ENCODE peak calls at places on chromosomes 12 and 14, in nine cellular contexts. One of them, this sample, is unnamed.

GRCh38 chr14:75250800-75251199 is 27.8 kb upstream of the FOS start:
- DNase-seq in adrenal gland: no peak
- DNase-seq in ovary: no peak
- DNase-seq in astrocyte of the cerebellum: no peak
- DNase-seq in brain microvascular endothelial cell: no peak
- DNase-seq in AG09309: no peak
- DNase-seq in heart right ventricle: no peak
- DNase-seq in cardiac fibroblast: no peak
- DNase-seq in stomach: no peak
- DNase-seq in this sample: no peak

GRCh38 chr14:51462182-51462581 is 189.5 kb upstream of the FRMD6 start:
- DNase-seq in AG09309: no peak
- DNase-seq in brain microvascular endothelial cell: no peak
- DNase-seq in ovary: no peak
- DNase-seq in astrocyte of the cerebellum: no peak
- DNase-seq in stomach: no peak
- DNase-seq in heart right ventricle: no peak
- DNase-seq in cardiac fibroblast: no peak
- DNase-seq in adrenal gland: no peak
- DNase-seq in this sample: peak; percentile 91

GRCh38 chr12:74957231-74957630 is 252.4 kb downstream of the KCNC2 start:
- DNase-seq in AG09309: no peak
- DNase-seq in brain microvascular endothelial cell: no peak
- DNase-seq in astrocyte of the cerebellum: no peak
- DNase-seq in heart right ventricle: no peak
- DNase-seq in ovary: no peak
- DNase-seq in adrenal gland: no peak
- DNase-seq in cardiac fibroblast: no peak
- DNase-seq in stomach: no peak
- DNase-seq in this sample: peak; percentile 2

GRCh38 chr12:116288735-116289134 is 11.2 kb upstream of the MED13L start:
- DNase-seq in heart right ventricle: no peak
- DNase-seq in adrenal gland: no peak
- DNase-seq in cardiac fibroblast: no peak
- DNase-seq in stomach: no peak
- DNase-seq in ovary: no peak
- DNase-seq in brain microvascular endothelial cell: no peak
- DNase-seq in AG09309: no peak
- DNase-seq in astrocyte of the cerebellum: no peak
- DNase-seq in this sample: no peak

GRCh38 chr12:6377667-6377994 is 2.3 kb upstream of the SCNN1A start:
- DNase-seq in heart right ventricle: no peak
- DNase-seq in AG09309: no peak
- DNase-seq in stomach: peak; percentile 88
- DNase-seq in adrenal gland: peak; percentile 79
- DNase-seq in ovary: no peak
- DNase-seq in brain microvascular endothelial cell: no peak
- DNase-seq in cardiac fibroblast: peak; percentile 63
- DNase-seq in astrocyte of the cerebellum: no peak
- DNase-seq in this sample: no peak

GRCh38 chr14:91320266-91320665 is 75.8 kb upstream of the GPR68 start:
- DNase-seq in heart right ventricle: no peak
- DNase-seq in cardiac fibroblast: no peak
- DNase-seq in adrenal gland: no peak
- DNase-seq in brain microvascular endothelial cell: no peak
- DNase-seq in AG09309: no peak
- DNase-seq in stomach: no peak
- DNase-seq in astrocyte of the cerebellum: no peak
- DNase-seq in ovary: no peak
- DNase-seq in this sample: no peak

GRCh38 chr12:32107376-32108267 is 975 bp downstream of the BICD1 start:
- DNase-seq in cardiac fibroblast: peak; percentile 57
- DNase-seq in heart right ventricle: no peak
- DNase-seq in brain microvascular endothelial cell: peak; percentile 68
- DNase-seq in AG09309: no peak
- DNase-seq in adrenal gland: no peak
- DNase-seq in ovary: peak; percentile 33
- DNase-seq in astrocyte of the cerebellum: no peak
- DNase-seq in stomach: no peak
- DNase-seq in this sample: peak; percentile 83

GRCh38 chr14:70804556-70805162 is 4.7 kb downstream of the MAP3K9 start:
- DNase-seq in AG09309: no peak
- DNase-seq in brain microvascular endothelial cell: no peak
- DNase-seq in ovary: no peak
- DNase-seq in cardiac fibroblast: no peak
- DNase-seq in stomach: no peak
- DNase-seq in heart right ventricle: no peak
- DNase-seq in adrenal gland: no peak
- DNase-seq in astrocyte of the cerebellum: no peak
- DNase-seq in this sample: peak; percentile 33

GRCh38 chr14:99981806-99982205 is 83.4 kb upstream of the EVL start:
- DNase-seq in stomach: no peak
- DNase-seq in astrocyte of the cerebellum: no peak
- DNase-seq in AG09309: no peak
- DNase-seq in adrenal gland: no peak
- DNase-seq in ovary: no peak
- DNase-seq in heart right ventricle: no peak
- DNase-seq in brain microvascular endothelial cell: no peak
- DNase-seq in cardiac fibroblast: no peak
- DNase-seq in this sample: no peak

GRCh38 chr12:15599266-15600037 is 189.7 kb downstream of the EPS8 start:
- DNase-seq in heart right ventricle: peak; percentile 70
- DNase-seq in astrocyte of the cerebellum: peak; percentile 80
- DNase-seq in ovary: no peak
- DNase-seq in adrenal gland: no peak
- DNase-seq in AG09309: peak; percentile 77
- DNase-seq in cardiac fibroblast: peak; percentile 97
- DNase-seq in stomach: no peak
- DNase-seq in brain microvascular endothelial cell: peak; percentile 57
- DNase-seq in this sample: peak; percentile 64

GRCh38 chr12:99119943-99120342 is 474.9 kb downstream of the APAF1 start:
- DNase-seq in AG09309: no peak
- DNase-seq in stomach: no peak
- DNase-seq in astrocyte of the cerebellum: no peak
- DNase-seq in heart right ventricle: no peak
- DNase-seq in ovary: no peak
- DNase-seq in cardiac fibroblast: no peak
- DNase-seq in brain microvascular endothelial cell: no peak
- DNase-seq in adrenal gland: no peak
- DNase-seq in this sample: no peak

GRCh38 chr14:100840286-100840685 is 14.4 kb downstream of the MEG3 start:
- DNase-seq in astrocyte of the cerebellum: no peak
- DNase-seq in brain microvascular endothelial cell: no peak
- DNase-seq in adrenal gland: peak; percentile 78
- DNase-seq in cardiac fibroblast: no peak
- DNase-seq in ovary: no peak
- DNase-seq in heart right ventricle: no peak
- DNase-seq in stomach: no peak
- DNase-seq in AG09309: no peak
- DNase-seq in this sample: no peak

GRCh38 chr12:84911331-84912190 is 1.0 kb downstream of the SLC6A15 start:
- DNase-seq in AG09309: no peak
- DNase-seq in ovary: peak; percentile 11
- DNase-seq in adrenal gland: no peak
- DNase-seq in astrocyte of the cerebellum: peak; percentile 67
- DNase-seq in brain microvascular endothelial cell: peak; percentile 89
- DNase-seq in stomach: no peak
- DNase-seq in cardiac fibroblast: peak; percentile 76
- DNase-seq in heart right ventricle: no peak
- DNase-seq in this sample: peak; percentile 90

GRCh38 chr14:83208346-83208745 is 1674.7 kb upstream of the SEL1L start:
- DNase-seq in stomach: no peak
- DNase-seq in ovary: no peak
- DNase-seq in brain microvascular endothelial cell: no peak
- DNase-seq in adrenal gland: no peak
- DNase-seq in astrocyte of the cerebellum: no peak
- DNase-seq in AG09309: no peak
- DNase-seq in heart right ventricle: no peak
- DNase-seq in cardiac fibroblast: no peak
- DNase-seq in this sample: peak; percentile 45

GRCh38 chr14:68621400-68622365 is 171.2 kb downstream of the ZFP36L1 start:
- DNase-seq in astrocyte of the cerebellum: peak; percentile 32
- DNase-seq in ovary: no peak
- DNase-seq in stomach: no peak
- DNase-seq in cardiac fibroblast: peak; percentile 77
- DNase-seq in heart right ventricle: peak; percentile 76
- DNase-seq in adrenal gland: no peak
- DNase-seq in brain microvascular endothelial cell: peak; percentile 78
- DNase-seq in AG09309: no peak
- DNase-seq in this sample: no peak

GRCh38 chr14:30242742-30243141 is 315.1 kb upstream of the PRKD1 start:
- DNase-seq in AG09309: no peak
- DNase-seq in heart right ventricle: no peak
- DNase-seq in stomach: no peak
- DNase-seq in ovary: no peak
- DNase-seq in astrocyte of the cerebellum: no peak
- DNase-seq in cardiac fibroblast: no peak
- DNase-seq in adrenal gland: no peak
- DNase-seq in brain microvascular endothelial cell: no peak
- DNase-seq in this sample: peak; percentile 53

GRCh38 chr12:2753536-2753935 is 41.2 kb upstream of the FKBP4 start:
- DNase-seq in stomach: no peak
- DNase-seq in ovary: no peak
- DNase-seq in heart right ventricle: no peak
- DNase-seq in AG09309: no peak
- DNase-seq in astrocyte of the cerebellum: no peak
- DNase-seq in brain microvascular endothelial cell: no peak
- DNase-seq in cardiac fibroblast: no peak
- DNase-seq in adrenal gland: no peak
- DNase-seq in this sample: no peak

GRCh38 chr14:68667313-68667791 is 125.5 kb downstream of the ZFP36L1 start:
- DNase-seq in adrenal gland: no peak
- DNase-seq in heart right ventricle: no peak
- DNase-seq in ovary: peak; percentile 2
- DNase-seq in astrocyte of the cerebellum: peak; percentile 56
- DNase-seq in AG09309: peak; percentile 76
- DNase-seq in brain microvascular endothelial cell: no peak
- DNase-seq in stomach: no peak
- DNase-seq in cardiac fibroblast: peak; percentile 48
- DNase-seq in this sample: no peak

GRCh38 chr14:104971447-104972240 is 6.5 kb downstream of the AHNAK2 start:
- DNase-seq in stomach: no peak
- DNase-seq in ovary: no peak
- DNase-seq in AG09309: no peak
- DNase-seq in cardiac fibroblast: no peak
- DNase-seq in adrenal gland: peak; percentile 16
- DNase-seq in astrocyte of the cerebellum: no peak
- DNase-seq in brain microvascular endothelial cell: no peak
- DNase-seq in heart right ventricle: no peak
- DNase-seq in this sample: no peak

GRCh38 chr14:77339407-77339806 is 18.6 kb downstream of the GSTZ1 start:
- DNase-seq in adrenal gland: no peak
- DNase-seq in ovary: no peak
- DNase-seq in brain microvascular endothelial cell: no peak
- DNase-seq in AG09309: peak; percentile 34
- DNase-seq in stomach: no peak
- DNase-seq in astrocyte of the cerebellum: no peak
- DNase-seq in cardiac fibroblast: peak; percentile 21
- DNase-seq in heart right ventricle: no peak
- DNase-seq in this sample: peak; percentile 71

GRCh38 chr14:104091061-104091926 is 5.8 kb downstream of the ASPG start:
- DNase-seq in astrocyte of the cerebellum: no peak
- DNase-seq in adrenal gland: no peak
- DNase-seq in heart right ventricle: no peak
- DNase-seq in brain microvascular endothelial cell: no peak
- DNase-seq in cardiac fibroblast: no peak
- DNase-seq in AG09309: no peak
- DNase-seq in stomach: no peak
- DNase-seq in ovary: peak; percentile 69
- DNase-seq in this sample: no peak

GRCh38 chr12:70543444-70543843 is 93.8 kb downstream of the PTPRB start:
- DNase-seq in brain microvascular endothelial cell: peak; percentile 93
- DNase-seq in adrenal gland: peak; percentile 26
- DNase-seq in heart right ventricle: peak; percentile 13
- DNase-seq in cardiac fibroblast: peak; percentile 98
- DNase-seq in AG09309: peak; percentile 91
- DNase-seq in astrocyte of the cerebellum: peak; percentile 56
- DNase-seq in stomach: no peak
- DNase-seq in ovary: no peak
- DNase-seq in this sample: peak; percentile 93

GRCh38 chr14:23114669-23115491 is 4.2 kb downstream of the CEBPE start:
- DNase-seq in stomach: no peak
- DNase-seq in cardiac fibroblast: peak; percentile 94
- DNase-seq in adrenal gland: peak; percentile 79
- DNase-seq in brain microvascular endothelial cell: peak; percentile 93
- DNase-seq in heart right ventricle: no peak
- DNase-seq in astrocyte of the cerebellum: peak; percentile 85
- DNase-seq in ovary: no peak
- DNase-seq in AG09309: peak; percentile 96
- DNase-seq in this sample: peak; percentile 94
- H3K4me3 ChIP-seq in stomach: no peak overlapping the region
- H3K4me3 ChIP-seq in cardiac fibroblast: no peak overlapping the region
- H3K4me3 ChIP-seq in adrenal gland: no peak overlapping the region
- H3K4me3 ChIP-seq in brain microvascular endothelial cell: peak overlapping the region; percentile 20
- H3K4me3 ChIP-seq in heart right ventricle: no peak overlapping the region
- H3K4me3 ChIP-seq in astrocyte of the cerebellum: no peak overlapping the region
- H3K4me3 ChIP-seq in ovary: no peak overlapping the region
- H3K4me3 ChIP-seq in AG09309: no peak overlapping the region
- H3K4me3 ChIP-seq in this sample: no peak overlapping the region

DNA sequence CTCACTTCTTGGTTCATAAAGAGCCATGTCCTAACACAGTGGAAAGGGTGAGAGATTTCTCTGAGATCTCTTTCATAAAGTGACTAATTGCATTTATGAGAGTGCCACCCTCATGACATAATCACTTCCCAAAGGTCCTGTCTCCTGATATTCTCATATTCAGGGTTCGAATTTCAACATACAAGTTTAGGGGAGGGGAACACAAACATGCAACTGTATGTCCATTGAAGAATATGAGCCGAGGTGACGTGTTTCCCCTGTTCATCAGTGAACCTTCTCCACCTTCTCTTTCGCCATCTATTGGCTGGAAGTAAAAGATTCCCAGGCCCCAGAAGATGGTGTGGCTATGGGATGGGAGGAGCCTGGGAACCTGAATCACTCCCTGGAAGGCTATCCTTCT is 354.2 kb upstream of the ATP2B1 start:
- DNase-seq in stomach: no peak
- DNase-seq in cardiac fibroblast: no peak
- DNase-seq in adrenal gland: no peak
- DNase-seq in astrocyte of the cerebellum: no peak
- DNase-seq in AG09309: no peak
- DNase-seq in heart right ventricle: no peak
- DNase-seq in ovary: no peak
- DNase-seq in brain microvascular endothelial cell: no peak
- DNase-seq in this sample: peak; percentile 68
- TF ChIP-seq CTCF in stomach: no peak
- TF ChIP-seq CTCF in cardiac fibroblast: no peak
- TF ChIP-seq CTCF in adrenal gland: no peak
- TF ChIP-seq CTCF in astrocyte of the cerebellum: no peak
- TF ChIP-seq CTCF in AG09309: no peak
- TF ChIP-seq CTCF in heart right ventricle: no peak
- TF ChIP-seq CTCF in ovary: no peak
- TF ChIP-seq CTCF in brain microvascular endothelial cell: no peak
- TF ChIP-seq CTCF in this sample: no peak

GRCh38 chr12:24424889-24425600 is 475.6 kb upstream of the SOX5 start:
- DNase-seq in AG09309: no peak
- DNase-seq in heart right ventricle: no peak
- DNase-seq in brain microvascular endothelial cell: no peak
- DNase-seq in adrenal gland: no peak
- DNase-seq in astrocyte of the cerebellum: no peak
- DNase-seq in stomach: no peak
- DNase-seq in ovary: no peak
- DNase-seq in cardiac fibroblast: no peak
- DNase-seq in this sample: no peak
- H3K4me3 ChIP-seq in AG09309: no peak overlapping the region
- H3K4me3 ChIP-seq in heart right ventricle: no peak overlapping the region
- H3K4me3 ChIP-seq in brain microvascular endothelial cell: no peak overlapping the region
- H3K4me3 ChIP-seq in adrenal gland: no peak overlapping the region
- H3K4me3 ChIP-seq in astrocyte of the cerebellum: no peak overlapping the region
- H3K4me3 ChIP-seq in stomach: no peak overlapping the region
- H3K4me3 ChIP-seq in ovary: no peak overlapping the region
- H3K4me3 ChIP-seq in cardiac fibroblast: no peak overlapping the region
- H3K4me3 ChIP-seq in this sample: no peak overlapping the region

GRCh38 chr12:77923882-77924281 is 93.2 kb downstream of the NAV3 start:
- DNase-seq in brain microvascular endothelial cell: no peak
- DNase-seq in adrenal gland: no peak
- DNase-seq in cardiac fibroblast: no peak
- DNase-seq in astrocyte of the cerebellum: no peak
- DNase-seq in ovary: no peak
- DNase-seq in AG09309: no peak
- DNase-seq in heart right ventricle: no peak
- DNase-seq in stomach: no peak
- DNase-seq in this sample: no peak
- TF ChIP-seq CTCF in brain microvascular endothelial cell: no peak
- TF ChIP-seq CTCF in adrenal gland: no peak
- TF ChIP-seq CTCF in cardiac fibroblast: no peak
- TF ChIP-seq CTCF in astrocyte of the cerebellum: no peak
- TF ChIP-seq CTCF in ovary: no peak
- TF ChIP-seq CTCF in AG09309: no peak
- TF ChIP-seq CTCF in heart right ventricle: no peak
- TF ChIP-seq CTCF in stomach: no peak
- TF ChIP-seq CTCF in this sample: no peak

This sample was measured in epithelial cell of esophagus.